ENCODE peak calls at places on chromosomes 1 and 21, in four cellular contexts. One of them, this sample, is unnamed.

GRCh38 chr1:221991221-221991620 is 249.3 kb upstream of the DUSP10 start:
- DNase-seq in stimulated activated CD4-positive, alpha-beta T cell treated with anti-CD3 and anti-CD28 coated beads, Interleukin-4, amount 100 ng/mL, for 24 hours: no peak
- DNase-seq in H7: no peak
- DNase-seq in HAP-1: no peak
- DNase-seq in this sample: no peak

GRCh38 chr1:225700889-225701465 is 48.1 kb upstream of the ENAH start:
- DNase-seq in stimulated activated CD4-positive, alpha-beta T cell treated with anti-CD3 and anti-CD28 coated beads, Interleukin-4, amount 100 ng/mL, for 24 hours: no peak
- DNase-seq in H7: no peak
- DNase-seq in HAP-1: no peak
- DNase-seq in this sample: no peak

GRCh38 chr21:43734830-43735229 is 15.9 kb downstream of the PDXK start:
- DNase-seq in HAP-1: no peak
- DNase-seq in stimulated activated CD4-positive, alpha-beta T cell treated with anti-CD3 and anti-CD28 coated beads, Interleukin-4, amount 100 ng/mL, for 24 hours: no peak
- DNase-seq in H7: no peak
- DNase-seq in this sample: no peak

GRCh38 chr1:100539836-100540536 is 2.0 kb downstream of the GPR88 start:
- DNase-seq in stimulated activated CD4-positive, alpha-beta T cell treated with anti-CD3 and anti-CD28 coated beads, Interleukin-4, amount 100 ng/mL, for 24 hours: peak
- DNase-seq in H7: no peak
- DNase-seq in HAP-1: no peak
- DNase-seq in this sample: peak

GRCh38 chr1:115725600-115725999 is 42.9 kb downstream of the CASQ2 start:
- DNase-seq in HAP-1: no peak
- DNase-seq in H7: no peak
- DNase-seq in stimulated activated CD4-positive, alpha-beta T cell treated with anti-CD3 and anti-CD28 coated beads, Interleukin-4, amount 100 ng/mL, for 24 hours: no peak
- DNase-seq in this sample: no peak

GRCh38 chr1:94096797-94097549 is 24.0 kb downstream of the ABCA4 start:
- DNase-seq in H7: no peak
- DNase-seq in HAP-1: no peak
- DNase-seq in stimulated activated CD4-positive, alpha-beta T cell treated with anti-CD3 and anti-CD28 coated beads, Interleukin-4, amount 100 ng/mL, for 24 hours: no peak
- DNase-seq in this sample: no peak

GRCh38 chr21:39818557-39818956 is 48.7 kb upstream of the PCP4 start:
- DNase-seq in HAP-1: no peak
- DNase-seq in stimulated activated CD4-positive, alpha-beta T cell treated with anti-CD3 and anti-CD28 coated beads, Interleukin-4, amount 100 ng/mL, for 24 hours: no peak
- DNase-seq in H7: no peak
- DNase-seq in this sample: no peak

GRCh38 chr1:96845464-96845863 is 123.9 kb downstream of the PTBP2 start:
- DNase-seq in HAP-1: peak
- DNase-seq in H7: peak
- DNase-seq in stimulated activated CD4-positive, alpha-beta T cell treated with anti-CD3 and anti-CD28 coated beads, Interleukin-4, amount 100 ng/mL, for 24 hours: peak
- DNase-seq in this sample: peak

GRCh38 chr1:208159542-208160258 is 84.5 kb downstream of the PLXNA2 start:
- DNase-seq in stimulated activated CD4-positive, alpha-beta T cell treated with anti-CD3 and anti-CD28 coated beads, Interleukin-4, amount 100 ng/mL, for 24 hours: no peak
- DNase-seq in H7: no peak
- DNase-seq in HAP-1: no peak
- DNase-seq in this sample: no peak

GRCh38 chr1:17359031-17359430 is 13.0 kb upstream of the PADI6 start:
- DNase-seq in H7: peak
- DNase-seq in stimulated activated CD4-positive, alpha-beta T cell treated with anti-CD3 and anti-CD28 coated beads, Interleukin-4, amount 100 ng/mL, for 24 hours: no peak
- DNase-seq in HAP-1: no peak
- DNase-seq in this sample: no peak

GRCh38 chr1:26237230-26237966 is 3.4 kb downstream of the CEP85 start:
- DNase-seq in stimulated activated CD4-positive, alpha-beta T cell treated with anti-CD3 and anti-CD28 coated beads, Interleukin-4, amount 100 ng/mL, for 24 hours: no peak
- DNase-seq in H7: no peak
- DNase-seq in HAP-1: no peak
- DNase-seq in this sample: no peak

GRCh38 chr21:38910390-38911008 is 104.8 kb downstream of the ETS2 start:
- DNase-seq in stimulated activated CD4-positive, alpha-beta T cell treated with anti-CD3 and anti-CD28 coated beads, Interleukin-4, amount 100 ng/mL, for 24 hours: no peak
- DNase-seq in HAP-1: no peak
- DNase-seq in H7: no peak
- DNase-seq in this sample: peak

GRCh38 chr1:112177314-112177713 is 187.8 kb upstream of the KCND3 start:
- DNase-seq in stimulated activated CD4-positive, alpha-beta T cell treated with anti-CD3 and anti-CD28 coated beads, Interleukin-4, amount 100 ng/mL, for 24 hours: no peak
- DNase-seq in HAP-1: no peak
- DNase-seq in H7: no peak
- DNase-seq in this sample: no peak

GRCh38 chr1:211472724-211473123 is 19.2 kb downstream of the RD3 start:
- DNase-seq in stimulated activated CD4-positive, alpha-beta T cell treated with anti-CD3 and anti-CD28 coated beads, Interleukin-4, amount 100 ng/mL, for 24 hours: no peak
- DNase-seq in HAP-1: no peak
- DNase-seq in H7: no peak
- DNase-seq in this sample: no peak